ENCODE peak calls at places on chromosomes 11 and 22, in four cellular contexts. B, Z, F and O are unnamed samples.

GRCh38 chr11:121606354-121606753 is 153.6 kb upstream of the SORL1-AS1 start:
- DNase-seq in B (no peak), Z (no peak), F (no peak), O (no peak)

GRCh38 chr11:126232683-126233082 is 21.1 kb downstream of the FAM118B start:
- DNase-seq in B (no peak), Z (no peak), F (no peak), O (no peak)

GRCh38 chr11:68214173-68215086 is 1.3 kb upstream of the KMT5B start:
- DNase-seq in B (peak; percentile 26), Z (peak; percentile 42), F (peak; percentile 12), O (no peak)

GRCh38 chr11:132007184-132007583 is 636.8 kb downstream of the NTM start:
- DNase-seq in B (no peak), Z (no peak), F (no peak), O (no peak)

GRCh38 chr11:117668291-117668690 is 128.7 kb downstream of the DSCAML1 start:
- DNase-seq in B (no peak), Z (no peak), F (no peak), O (no peak)

GRCh38 chr11:5153574-5154431 is 754 bp downstream of the OR52A1 start:
- DNase-seq in B (no peak), Z (no peak), F (no peak), O (no peak)

GRCh38 chr11:7261578-7261977 is 9.9 kb downstream of the SYT9 start:
- DNase-seq in B (no peak), Z (no peak), F (no peak), O (no peak)

GRCh38 chr11:131481317-131481716 is 110.9 kb downstream of the NTM start:
- DNase-seq in B (no peak), Z (no peak), F (no peak), O (no peak)

GRCh38 chr11:6129634-6130033 is 22.1 kb downstream of the OR56B4 start:
- DNase-seq in B (no peak), Z (no peak), F (no peak), O (no peak)

GRCh38 chr22:17083255-17083654 is 1.5 kb upstream of the IL17RA start:
- DNase-seq in B (no peak), Z (no peak), F (no peak), O (no peak)

GRCh38 chr11:6615882-6616585 is 3.2 kb downstream of the TPP1 start:
- DNase-seq in B (peak; percentile 14), Z (no peak), F (no peak), O (no peak)

GRCh38 chr11:100908746-100909145 is 220.9 kb downstream of the PGR start:
- DNase-seq in B (no peak), Z (no peak), F (no peak), O (no peak)

DNA sequence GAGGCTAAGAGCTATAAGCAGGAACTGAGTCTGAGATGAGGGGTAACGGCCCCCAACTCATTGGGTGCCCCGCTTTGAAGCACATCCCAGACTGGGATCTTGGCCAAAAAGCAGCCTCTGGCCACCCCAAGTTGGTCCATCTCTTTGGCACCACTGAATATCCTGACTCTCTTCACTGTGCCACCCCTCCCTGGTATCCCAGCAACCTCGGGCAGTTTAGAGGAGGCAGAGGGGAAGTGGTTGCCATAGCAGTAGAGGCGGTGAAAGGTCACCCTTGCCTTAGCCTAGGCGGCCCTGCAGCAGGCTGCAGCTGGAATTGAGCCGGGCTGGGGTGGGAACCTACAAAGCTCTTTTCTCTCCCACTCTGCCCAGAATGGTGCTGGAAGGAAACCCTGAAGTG is 1.1 kb downstream of the PELI3 start:
- DNase-seq in B (peak; percentile 44), Z (peak; percentile 70), F (peak; percentile 25), O (no peak)
- H3K4me3 ChIP-seq in B (peak overlapping the region; percentile 72), Z (peak overlapping the region; percentile 56), F (peak overlapping the region; percentile 90), O (peak overlapping the region; percentile 87)

DNA sequence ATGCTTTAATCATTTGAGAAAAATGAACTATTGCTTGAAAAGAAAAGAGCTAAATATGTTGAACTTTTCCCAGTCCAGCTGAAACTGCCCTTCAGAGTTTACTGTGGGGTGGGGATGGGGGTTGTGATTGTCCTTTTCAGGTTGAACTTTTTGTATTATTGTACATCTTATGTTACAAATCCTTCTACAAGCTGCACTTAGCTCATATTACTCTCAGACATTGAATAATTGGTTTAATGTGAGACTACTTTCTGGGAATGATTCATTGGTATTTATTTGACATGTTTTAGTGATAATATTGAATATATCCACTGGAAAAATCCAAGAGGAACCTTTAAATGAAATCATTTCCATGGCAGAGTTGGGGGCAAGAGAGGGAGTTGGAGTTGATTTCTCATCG is 84.9 kb downstream of the ATXN10 start:
- DNase-seq in B (no peak), Z (no peak), F (peak; percentile 8), O (no peak)
- H3K9me3 ChIP-seq in B (no peaks in the 10 kb centered on the region), Z (no peaks in the 10 kb centered on the region), F (no peaks in the 10 kb centered on the region), O (no peaks in the 10 kb centered on the region)

GRCh38 chr22:19641254-19641982 is 72.9 kb upstream of the SEPTIN5 start:
- DNase-seq in B (no peak), Z (no peak), F (no peak), O (no peak)
- H3K4me3 ChIP-seq in B (no peak overlapping the region), Z (no peak overlapping the region), F (no peak overlapping the region), O (no peak overlapping the region)

GRCh38 chr22:25166266-25167056 is 33.2 kb upstream of the CRYBB3 start:
- DNase-seq in B (no peak), Z (no peak), F (no peak), O (no peak)

GRCh38 chr22:25162561-25162960 is 37.1 kb upstream of the CRYBB3 start:
- DNase-seq in B (no peak), Z (no peak), F (no peak), O (no peak)

GRCh38 chr22:25167082-25167481 is 32.6 kb upstream of the CRYBB3 start:
- DNase-seq in B (no peak), Z (no peak), F (no peak), O (no peak)

GRCh38 chr22:25167834-25168601 is 31.6 kb upstream of the CRYBB3 start:
- DNase-seq in B (no peak), Z (no peak), F (no peak), O (no peak)

DNA sequence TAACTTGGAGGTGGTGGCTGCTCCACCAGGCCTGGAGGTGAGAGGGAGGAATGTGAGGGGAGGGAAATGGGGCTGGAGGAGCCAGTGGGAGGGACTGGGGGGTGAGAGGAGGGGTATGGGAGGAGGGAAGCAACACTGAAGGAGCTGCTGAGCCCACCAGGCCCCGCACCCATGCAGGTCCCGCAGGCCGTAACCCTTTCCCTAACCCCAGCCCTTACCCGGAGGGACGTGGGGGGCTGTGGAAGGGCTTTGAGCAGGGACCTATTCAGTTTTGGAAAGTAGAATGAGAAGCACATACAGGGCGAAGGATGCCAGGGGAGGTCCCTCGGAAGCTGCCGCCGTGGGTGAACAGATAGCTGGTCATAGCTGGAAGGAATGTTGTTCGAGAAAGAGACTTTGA is 33.9 kb upstream of the CRYBB3 start:
- DNase-seq in B (no peak), Z (no peak), F (no peak), O (no peak)
- H3K9me3 ChIP-seq in B (no peaks in the 10 kb centered on the region), Z (no peaks in the 10 kb centered on the region), F (no peaks in the 10 kb centered on the region), O (no peaks in the 10 kb centered on the region)

GRCh38 chr11:15107730-15108515 is 6.8 kb upstream of the INSC start:
- DNase-seq in B (no peak), Z (no peak), F (no peak), O (no peak)
- H3K4me3 ChIP-seq in B (no peak overlapping the region), Z (no peak overlapping the region), F (no peak overlapping the region), O (no peak overlapping the region)

GRCh38 chr11:2649848-2650247 is 49.9 kb downstream of the KCNQ1OT1 start:
- DNase-seq in B (no peak), Z (no peak), F (no peak), O (no peak)
- H3K9me3 ChIP-seq in B (no peaks in the 10 kb centered on the region), Z (peaks cover 6% of the 10 kb centered on the region), F (peaks cover 3% of the 10 kb centered on the region), O (peaks cover 100% of the 10 kb centered on the region)

DNA sequence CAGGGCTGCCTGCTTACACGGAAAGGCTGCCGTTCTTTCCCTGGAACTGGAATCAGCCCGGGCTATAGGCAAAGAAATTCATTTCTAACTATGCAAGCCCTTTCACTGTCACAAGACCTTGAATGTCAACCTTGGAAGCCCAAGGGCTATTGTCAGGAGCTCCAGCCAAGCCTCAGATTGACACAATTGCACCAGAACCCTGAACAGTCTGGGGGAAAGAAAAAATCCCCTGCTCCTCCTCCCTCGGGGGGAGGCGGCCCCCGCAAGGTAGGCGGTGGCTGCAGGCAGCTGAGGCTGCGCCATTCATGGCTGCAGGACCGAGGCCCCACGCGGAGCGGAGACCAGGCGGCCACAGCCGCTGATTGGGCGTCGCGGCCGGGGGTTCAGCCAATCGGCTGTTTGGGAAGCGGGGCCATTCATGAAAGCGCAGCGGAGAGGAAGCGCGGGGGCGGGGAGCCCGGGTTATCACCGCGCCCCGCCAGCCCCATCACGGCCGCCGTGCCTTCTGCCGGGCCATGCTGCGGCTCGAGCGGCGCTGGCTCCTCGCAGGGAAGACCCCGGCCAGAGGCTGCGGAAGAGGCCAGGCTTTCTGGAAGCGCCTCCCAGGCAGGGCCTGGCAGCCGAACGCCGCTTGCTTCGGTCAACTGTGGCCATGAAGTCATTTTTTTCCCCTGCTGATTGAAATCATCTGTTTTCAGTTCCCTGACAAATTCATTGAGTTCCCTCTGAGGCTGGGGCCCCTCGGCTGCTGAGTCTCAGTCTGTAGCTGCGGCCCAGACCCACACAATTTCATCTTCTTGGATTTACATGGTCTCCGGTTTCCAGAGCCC is 38.1 kb upstream of the LINC01488 start:
- DNase-seq in B (peak; percentile 82), Z (peak; percentile 94), F (peak; percentile 84), O (peak; percentile 67)
- H3K4me3 ChIP-seq in B (peak overlapping the region; percentile 25), Z (peak overlapping the region; percentile 20), F (peak overlapping the region; percentile 7), O (peak overlapping the region; percentile 57)